ENCODE peak calls at places on chromosomes 6 and 20, in five cellular contexts. One of them, this sample, is unnamed.

GRCh38 chr6:142943746-142944125 is 1.2 kb downstream of the HIVEP2 start:
- DNase-seq in PC-3: peak
- DNase-seq in neural progenitor cell: peak
- DNase-seq in nephron progenitor cell: peak
- DNase-seq in left lung: no peak
- DNase-seq in this sample: no peak

GRCh38 chr6:149905911-149906371 is 8.0 kb upstream of the RAET1E start:
- DNase-seq in nephron progenitor cell: no peak
- DNase-seq in neural progenitor cell: no peak
- DNase-seq in left lung: no peak
- DNase-seq in PC-3: no peak
- DNase-seq in this sample: no peak

GRCh38 chr6:46095251-46095650 is 34.5 kb upstream of the ENPP4 start:
- DNase-seq in PC-3: no peak
- DNase-seq in left lung: no peak
- DNase-seq in nephron progenitor cell: no peak
- DNase-seq in neural progenitor cell: no peak
- DNase-seq in this sample: no peak

GRCh38 chr6:152984387-152984872 is 1.6 kb upstream of the FBXO5 start:
- DNase-seq in PC-3: no peak
- DNase-seq in nephron progenitor cell: no peak
- DNase-seq in left lung: no peak
- DNase-seq in neural progenitor cell: peak
- DNase-seq in this sample: no peak

GRCh38 chr6:106339334-106340029 is 13.9 kb upstream of the ATG5 start:
- DNase-seq in left lung: no peak
- DNase-seq in PC-3: peak
- DNase-seq in neural progenitor cell: peak
- DNase-seq in nephron progenitor cell: peak
- DNase-seq in this sample: peak

GRCh38 chr6:167956983-167957492 is 40.4 kb upstream of the KIF25 start:
- DNase-seq in nephron progenitor cell: no peak
- DNase-seq in neural progenitor cell: no peak
- DNase-seq in left lung: no peak
- DNase-seq in PC-3: peak
- DNase-seq in this sample: no peak

GRCh38 chr20:14069796-14070195 is 74.5 kb downstream of the MACROD2 start:
- DNase-seq in nephron progenitor cell: no peak
- DNase-seq in PC-3: peak
- DNase-seq in neural progenitor cell: no peak
- DNase-seq in left lung: peak
- DNase-seq in this sample: no peak

GRCh38 chr20:62317167-62317655 is 14.4 kb downstream of the ADRM1 start:
- DNase-seq in nephron progenitor cell: no peak
- DNase-seq in PC-3: no peak
- DNase-seq in left lung: no peak
- DNase-seq in neural progenitor cell: no peak
- DNase-seq in this sample: no peak

GRCh38 chr6:2666906-2667575 is 83.7 kb downstream of the MYLK4 start:
- DNase-seq in neural progenitor cell: no peak
- DNase-seq in PC-3: no peak
- DNase-seq in left lung: no peak
- DNase-seq in nephron progenitor cell: no peak
- DNase-seq in this sample: no peak

GRCh38 chr6:152503541-152503940 is 133.6 kb downstream of the SYNE1 start:
- DNase-seq in nephron progenitor cell: no peak
- DNase-seq in PC-3: peak
- DNase-seq in left lung: no peak
- DNase-seq in neural progenitor cell: no peak
- DNase-seq in this sample: no peak

GRCh38 chr6:148438593-148438992 is 96.0 kb downstream of the SASH1 start:
- DNase-seq in left lung: no peak
- DNase-seq in nephron progenitor cell: no peak
- DNase-seq in neural progenitor cell: no peak
- DNase-seq in PC-3: no peak
- DNase-seq in this sample: no peak

GRCh38 chr6:34701199-34701598 is 4.6 kb upstream of the ILRUN start:
- DNase-seq in left lung: no peak
- DNase-seq in nephron progenitor cell: no peak
- DNase-seq in PC-3: no peak
- DNase-seq in neural progenitor cell: peak
- DNase-seq in this sample: no peak

GRCh38 chr6:154164397-154164796 is 125.4 kb downstream of the OPRM1 start:
- DNase-seq in nephron progenitor cell: peak
- DNase-seq in left lung: no peak
- DNase-seq in PC-3: no peak
- DNase-seq in neural progenitor cell: no peak
- DNase-seq in this sample: no peak

GRCh38 chr20:13665709-13666108 is 27.0 kb upstream of the TASP1 start:
- DNase-seq in left lung: no peak
- DNase-seq in nephron progenitor cell: no peak
- DNase-seq in neural progenitor cell: no peak
- DNase-seq in PC-3: no peak
- DNase-seq in this sample: no peak

GRCh38 chr6:33405541-33405940 is 5.3 kb upstream of the PHF1 start:
- DNase-seq in nephron progenitor cell: no peak
- DNase-seq in left lung: no peak
- DNase-seq in PC-3: no peak
- DNase-seq in neural progenitor cell: no peak
- DNase-seq in this sample: no peak

GRCh38 chr20:44776977-44777376 is 31.3 kb downstream of the KCNK15 start:
- DNase-seq in neural progenitor cell: peak
- DNase-seq in nephron progenitor cell: peak
- DNase-seq in left lung: no peak
- DNase-seq in PC-3: peak
- DNase-seq in this sample: no peak

GRCh38 chr6:139060332-139060731 is 31.8 kb downstream of the ABRACL start:
- DNase-seq in neural progenitor cell: no peak
- DNase-seq in PC-3: no peak
- DNase-seq in nephron progenitor cell: no peak
- DNase-seq in left lung: no peak
- DNase-seq in this sample: no peak

GRCh38 chr6:31125162-31125561 is 4.9 kb upstream of the CDSN start:
- DNase-seq in left lung: peak
- DNase-seq in nephron progenitor cell: no peak
- DNase-seq in PC-3: peak
- DNase-seq in neural progenitor cell: no peak
- DNase-seq in this sample: no peak

GRCh38 chr6:21679761-21680265 is 86.3 kb downstream of the SOX4 start:
- DNase-seq in neural progenitor cell: no peak
- DNase-seq in nephron progenitor cell: no peak
- DNase-seq in left lung: no peak
- DNase-seq in PC-3: peak
- DNase-seq in this sample: no peak

GRCh38 chr6:22756365-22756764 is 187.0 kb downstream of the HDGFL1 start:
- DNase-seq in PC-3: peak
- DNase-seq in nephron progenitor cell: no peak
- DNase-seq in left lung: no peak
- DNase-seq in neural progenitor cell: no peak
- DNase-seq in this sample: no peak

GRCh38 chr6:313917-314316 is 21.6 kb downstream of the DUSP22 start:
- DNase-seq in nephron progenitor cell: no peak
- DNase-seq in neural progenitor cell: no peak
- DNase-seq in left lung: no peak
- DNase-seq in PC-3: no peak
- DNase-seq in this sample: no peak

GRCh38 chr20:35264755-35265154 is 13.2 kb downstream of the MMP24OS start:
- DNase-seq in neural progenitor cell: no peak
- DNase-seq in nephron progenitor cell: no peak
- DNase-seq in left lung: no peak
- DNase-seq in PC-3: peak
- DNase-seq in this sample: no peak

GRCh38 chr6:170446841-170447560 is 106.1 kb downstream of the PSMB1 start:
- DNase-seq in nephron progenitor cell: no peak
- DNase-seq in PC-3: no peak
- DNase-seq in left lung: peak
- DNase-seq in neural progenitor cell: no peak
- DNase-seq in this sample: no peak

GRCh38 chr20:30811896-30812671 is 445.4 kb upstream of the DEFB115 start:
- DNase-seq in neural progenitor cell: peak
- DNase-seq in PC-3: peak
- DNase-seq in left lung: peak
- DNase-seq in nephron progenitor cell: no peak
- DNase-seq in this sample: no peak

GRCh38 chr20:4449977-4450715 is 271.6 kb upstream of the PRND start:
- DNase-seq in nephron progenitor cell: no peak
- DNase-seq in left lung: no peak
- DNase-seq in neural progenitor cell: no peak
- DNase-seq in PC-3: peak
- DNase-seq in this sample: no peak
- TF ChIP-seq CTCF in nephron progenitor cell: peak
- TF ChIP-seq CTCF in left lung: no peak
- TF ChIP-seq CTCF in neural progenitor cell: peak
- TF ChIP-seq CTCF in PC-3: peak
- TF ChIP-seq CTCF in this sample: no peak

GRCh38 chr6:24426729-24427446 is 24.2 kb downstream of the MRS2 start:
- DNase-seq in left lung: no peak
- DNase-seq in nephron progenitor cell: no peak
- DNase-seq in PC-3: no peak
- DNase-seq in neural progenitor cell: no peak
- DNase-seq in this sample: no peak

GRCh38 chr6:24428615-24429014 is 25.9 kb downstream of the MRS2 start:
- DNase-seq in PC-3: peak
- DNase-seq in nephron progenitor cell: no peak
- DNase-seq in neural progenitor cell: no peak
- DNase-seq in left lung: no peak
- DNase-seq in this sample: no peak

GRCh38 chr6:24432611-24433010 is 29.9 kb downstream of the MRS2 start:
- DNase-seq in neural progenitor cell: no peak
- DNase-seq in PC-3: no peak
- DNase-seq in left lung: no peak
- DNase-seq in nephron progenitor cell: no peak
- DNase-seq in this sample: no peak

GRCh38 chr6:24430086-24430485 is 27.4 kb downstream of the MRS2 start:
- DNase-seq in left lung: no peak
- DNase-seq in neural progenitor cell: no peak
- DNase-seq in nephron progenitor cell: no peak
- DNase-seq in PC-3: peak
- DNase-seq in this sample: no peak

GRCh38 chr6:24431045-24431451 is 28.3 kb downstream of the MRS2 start:
- DNase-seq in neural progenitor cell: peak
- DNase-seq in left lung: no peak
- DNase-seq in PC-3: peak
- DNase-seq in nephron progenitor cell: no peak
- DNase-seq in this sample: no peak
- TF ChIP-seq CTCF in neural progenitor cell: peak
- TF ChIP-seq CTCF in left lung: peak
- TF ChIP-seq CTCF in PC-3: peak
- TF ChIP-seq CTCF in nephron progenitor cell: peak
- TF ChIP-seq CTCF in this sample: peak

GRCh38 chr20:42281801-42282200 is 663.6 kb upstream of the CHD6 start:
- DNase-seq in neural progenitor cell: no peak
- DNase-seq in nephron progenitor cell: no peak
- DNase-seq in PC-3: no peak
- DNase-seq in left lung: no peak
- DNase-seq in this sample: no peak

GRCh38 chr20:42272516-42272915 is 654.3 kb upstream of the CHD6 start:
- DNase-seq in neural progenitor cell: peak
- DNase-seq in PC-3: no peak
- DNase-seq in left lung: no peak
- DNase-seq in nephron progenitor cell: no peak
- DNase-seq in this sample: no peak

GRCh38 chr20:42274977-42275376 is 656.8 kb upstream of the CHD6 start:
- DNase-seq in PC-3: no peak
- DNase-seq in left lung: no peak
- DNase-seq in neural progenitor cell: peak
- DNase-seq in nephron progenitor cell: no peak
- DNase-seq in this sample: no peak

GRCh38 chr20:42276718-42277117 is 658.5 kb upstream of the CHD6 start:
- DNase-seq in nephron progenitor cell: no peak
- DNase-seq in neural progenitor cell: peak
- DNase-seq in left lung: no peak
- DNase-seq in PC-3: no peak
- DNase-seq in this sample: no peak

DNA sequence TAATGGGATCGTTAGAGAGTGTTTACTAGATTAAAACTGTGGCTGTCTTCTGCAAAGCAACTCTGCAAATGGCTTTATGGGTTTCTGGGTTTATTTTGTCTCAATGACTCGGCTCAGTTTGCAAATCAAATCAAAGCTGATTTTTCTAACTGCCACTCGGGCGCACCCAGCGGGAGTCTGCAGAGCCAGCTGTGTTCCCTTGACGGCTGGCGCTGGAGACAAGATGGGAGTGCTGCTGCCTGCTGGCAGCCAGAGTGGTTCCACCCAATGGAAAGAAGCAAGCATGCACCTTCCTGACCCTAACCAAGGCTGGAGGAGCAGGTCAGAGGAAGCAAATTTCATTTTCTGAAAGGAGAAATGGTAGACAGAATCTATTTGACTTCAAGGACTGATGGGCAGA is 659.0 kb upstream of the CHD6 start:
- DNase-seq in neural progenitor cell: peak
- DNase-seq in PC-3: no peak
- DNase-seq in nephron progenitor cell: no peak
- DNase-seq in left lung: no peak
- DNase-seq in this sample: no peak
- TF ChIP-seq CTCF in neural progenitor cell: no peak
- TF ChIP-seq CTCF in PC-3: no peak
- TF ChIP-seq CTCF in nephron progenitor cell: no peak
- TF ChIP-seq CTCF in left lung: no peak
- TF ChIP-seq CTCF in this sample: no peak

GRCh38 chr6:158793432-158793831 is 25.7 kb downstream of the EZR start:
- DNase-seq in nephron progenitor cell: no peak
- DNase-seq in PC-3: peak
- DNase-seq in left lung: no peak
- DNase-seq in neural progenitor cell: peak
- DNase-seq in this sample: no peak
- TF ChIP-seq CTCF in nephron progenitor cell: no peak
- TF ChIP-seq CTCF in PC-3: peak
- TF ChIP-seq CTCF in left lung: no peak
- TF ChIP-seq CTCF in neural progenitor cell: peak
- TF ChIP-seq CTCF in this sample: no peak

DNA sequence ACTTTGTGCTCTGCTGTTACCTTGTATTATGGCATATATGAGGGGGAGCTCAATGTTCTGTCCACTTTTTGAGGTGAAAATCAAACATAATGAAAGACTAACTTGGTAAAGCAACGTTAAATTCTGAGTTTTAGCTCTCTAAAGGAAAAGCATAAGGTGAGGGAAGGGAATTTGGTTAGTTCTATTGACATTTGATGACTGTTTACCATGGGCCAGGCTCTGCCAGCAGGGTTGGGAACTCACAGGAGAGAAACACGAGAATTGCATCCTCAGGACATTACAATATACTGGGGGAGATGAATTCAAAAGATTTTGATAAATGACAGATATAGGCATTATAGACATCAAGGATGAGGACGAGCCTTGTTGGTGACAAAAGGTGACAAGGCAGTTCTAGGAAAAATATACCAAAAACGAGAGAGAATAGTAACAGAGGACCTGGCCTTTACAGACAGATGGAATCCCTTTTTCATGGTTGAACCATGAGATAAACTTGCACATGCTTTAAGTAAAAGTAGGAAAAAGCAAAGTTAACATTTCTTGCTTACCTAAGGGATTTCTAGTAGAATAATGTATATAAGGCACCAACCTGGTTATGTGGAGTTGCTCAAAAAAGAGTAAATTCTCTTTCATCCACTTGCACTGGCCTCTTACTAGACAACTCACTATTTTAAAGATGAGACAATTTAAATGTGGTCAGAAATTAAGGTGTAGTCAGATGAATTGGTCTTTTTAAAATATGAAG is 191.4 kb downstream of the NKAIN2 start:
- DNase-seq in left lung: no peak
- DNase-seq in nephron progenitor cell: no peak
- DNase-seq in neural progenitor cell: no peak
- DNase-seq in PC-3: no peak
- DNase-seq in this sample: no peak
- TF ChIP-seq CTCF in left lung: no peak
- TF ChIP-seq CTCF in nephron progenitor cell: no peak
- TF ChIP-seq CTCF in neural progenitor cell: no peak
- TF ChIP-seq CTCF in PC-3: no peak
- TF ChIP-seq CTCF in this sample: no peak

This sample was measured in mesothelial cell of epicardium.